ENCODE peak calls at places on chromosome 5, in seven cellular contexts. Q, X, U, M, T, S and Z are unnamed samples. For H3K4me1, the result is how much of the 10 kb centered on the place peaks cover.

GRCh38 chr5:146744358-146744757 is 134.2 kb downstream of the PPP2R2B start:
- DNase-seq in T (no peak), S (peak), M (peak), X (no peak), U (no peak), Q (no peak), Z (no peak)

GRCh38 chr5:39980056-39980455 is 555.3 kb upstream of the DAB2 start:
- DNase-seq in S (no peak), X (no peak), M (no peak), U (no peak), T (no peak), Q (no peak), Z (no peak)

GRCh38 chr5:154197801-154198461 is 7.4 kb downstream of the GALNT10 start:
- DNase-seq in M (peak), T (peak), Q (no peak), U (no peak), S (no peak), X (peak), Z (no peak)

GRCh38 chr5:132774896-132775295 is 2.1 kb downstream of the SEPTIN8 start:
- DNase-seq in M (no peak), U (no peak), S (no peak), Q (no peak), X (no peak), T (no peak), Z (peak)

GRCh38 chr5:169222934-169223594 is 77.9 kb downstream of the SLIT3 start:
- DNase-seq in Q (no peak), S (no peak), X (no peak), M (peak), T (no peak), U (no peak), Z (no peak)

GRCh38 chr5:177432143-177432904 is 5.8 kb downstream of the GRK6 start:
- DNase-seq in Q (no peak), X (no peak), T (no peak), M (no peak), U (no peak), S (no peak), Z (peak)

GRCh38 chr5:93010037-93010436 is 571.0 kb downstream of the NR2F1-AS1 start:
- DNase-seq in X (no peak), Q (no peak), U (no peak), M (no peak), S (no peak), T (no peak), Z (no peak)

GRCh38 chr5:43063731-43064171 is 23.6 kb upstream of the ANXA2R start:
- DNase-seq in Q (no peak), S (no peak), U (peak), X (peak), M (no peak), T (no peak), Z (no peak)

GRCh38 chr5:179264641-179265528 is 80.4 kb downstream of the ADAMTS2 start:
- DNase-seq in Q (no peak), X (no peak), U (peak), S (no peak), T (peak), M (no peak), Z (no peak)

GRCh38 chr5:62569466-62569865 is 9.2 kb upstream of the LRRC70 start:
- DNase-seq in U (no peak), X (no peak), M (peak), Q (no peak), S (no peak), T (no peak), Z (no peak)

GRCh38 chr5:54021413-54022155 is 288.8 kb downstream of the ARL15 start:
- DNase-seq in U (no peak), S (no peak), M (peak), Q (no peak), T (no peak), X (no peak), Z (no peak)

GRCh38 chr5:39714036-39714698 is 289.4 kb upstream of the DAB2 start:
- DNase-seq in M (peak), S (peak), T (peak), U (peak), Q (peak), X (peak), Z (no peak)

GRCh38 chr5:141003791-141004601 is 37.7 kb downstream of the PCDHAC2 start:
- DNase-seq in X (peak), S (peak), U (peak), M (no peak), Q (no peak), T (no peak), Z (no peak)

GRCh38 chr5:50863771-50864170 is 197.3 kb downstream of the PARP8 start:
- DNase-seq in Q (no peak), M (no peak), X (no peak), U (no peak), S (no peak), T (no peak), Z (no peak)

GRCh38 chr5:102762828-102763227 is 7.7 kb downstream of the PAM start:
- DNase-seq in X (no peak), T (no peak), Q (no peak), S (no peak), U (no peak), M (no peak), Z (no peak)

GRCh38 chr5:93789173-93790070 is 48.0 kb upstream of the POU5F2 start:
- DNase-seq in S (no peak), T (no peak), Q (no peak), X (peak), U (no peak), M (peak), Z (no peak)

GRCh38 chr5:157072508-157072907 is 13.6 kb upstream of the HAVCR1 start:
- DNase-seq in Q (no peak), T (no peak), S (no peak), X (peak), M (no peak), U (no peak), Z (no peak)
- H3K4me1 ChIP-seq in Q (under half), T (half or more), S (under half), X (under half), M (under half), U (under half), Z (under half)

DNA sequence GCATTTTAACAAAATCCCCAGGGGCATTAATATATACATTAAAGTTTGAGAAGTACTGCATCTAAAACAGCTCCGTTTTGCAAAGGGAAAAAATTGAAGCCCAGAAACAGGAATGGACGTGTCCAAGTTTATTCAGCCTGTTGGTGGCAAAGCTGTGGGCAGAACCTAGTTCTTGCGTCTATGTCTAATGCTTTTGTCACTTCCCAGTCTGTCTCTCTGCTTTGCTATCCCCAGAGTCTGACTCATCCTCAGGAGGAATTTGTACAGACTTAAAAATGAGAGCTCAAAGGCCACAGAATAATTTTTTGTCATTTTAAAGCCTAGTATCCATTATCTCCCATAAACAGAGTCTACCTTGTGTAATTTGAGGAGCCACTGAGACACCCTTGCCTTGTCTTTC is 330.9 kb upstream of the GRIA1 start:
- DNase-seq in X (no peak), U (no peak), S (no peak), M (peak), Q (no peak), T (no peak), Z (no peak)
- H3K27ac ChIP-seq in X (no peak), U (no peak), S (no peak), M (peak), Q (no peak), T (no peak), Z (no peak)

GRCh38 chr5:131279209-131279608 is 15.4 kb downstream of the CDC42SE2 start:
- DNase-seq in X (no peak), U (no peak), M (no peak), S (no peak), Q (no peak), T (no peak), Z (no peak)
- H3K4me1 ChIP-seq in X (under half), U (under half), M (under half), S (under half), Q (under half), T (under half), Z (under half)

GRCh38 chr5:125321654-125322053 is 575.2 kb upstream of the ZNF608 start:
- DNase-seq in M (no peak), X (no peak), T (no peak), U (no peak), Q (no peak), S (no peak), Z (no peak)
- H3K27ac ChIP-seq in M (no peak), X (no peak), T (no peak), U (no peak), Q (no peak), S (no peak), Z (no peak)

GRCh38 chr5:124743534-124744169 is 2.8 kb downstream of the ZNF608 start:
- DNase-seq in Q (no peak), U (no peak), X (no peak), M (no peak), S (peak), T (no peak), Z (no peak)
- H3K4me1 ChIP-seq in Q (under half), U (under half), X (under half), M (under half), S (under half), T (under half), Z (under half)

GRCh38 chr5:14956423-14957046 is 85.0 kb upstream of the ANKH start:
- DNase-seq in T (no peak), U (no peak), X (no peak), S (no peak), M (no peak), Q (no peak), Z (no peak)
- H3K27ac ChIP-seq in T (no peak), U (no peak), X (no peak), S (no peak), M (no peak), Q (no peak), Z (no peak)

GRCh38 chr5:172860520-172861443 is 26.7 kb downstream of the ERGIC1 start:
- DNase-seq in X (peak), U (no peak), S (no peak), M (peak), Q (peak), T (no peak), Z (peak)

GRCh38 chr5:172857982-172858381 is 23.9 kb downstream of the ERGIC1 start:
- DNase-seq in U (no peak), S (no peak), Q (no peak), X (no peak), M (no peak), T (no peak), Z (no peak)

GRCh38 chr5:172858511-172858989 is 24.5 kb downstream of the ERGIC1 start:
- DNase-seq in T (peak), Q (no peak), X (no peak), U (no peak), M (no peak), S (no peak), Z (no peak)

GRCh38 chr5:172859966-172860365 is 25.9 kb downstream of the ERGIC1 start:
- DNase-seq in T (no peak), X (no peak), U (no peak), M (no peak), Q (no peak), S (no peak), Z (no peak)

DNA sequence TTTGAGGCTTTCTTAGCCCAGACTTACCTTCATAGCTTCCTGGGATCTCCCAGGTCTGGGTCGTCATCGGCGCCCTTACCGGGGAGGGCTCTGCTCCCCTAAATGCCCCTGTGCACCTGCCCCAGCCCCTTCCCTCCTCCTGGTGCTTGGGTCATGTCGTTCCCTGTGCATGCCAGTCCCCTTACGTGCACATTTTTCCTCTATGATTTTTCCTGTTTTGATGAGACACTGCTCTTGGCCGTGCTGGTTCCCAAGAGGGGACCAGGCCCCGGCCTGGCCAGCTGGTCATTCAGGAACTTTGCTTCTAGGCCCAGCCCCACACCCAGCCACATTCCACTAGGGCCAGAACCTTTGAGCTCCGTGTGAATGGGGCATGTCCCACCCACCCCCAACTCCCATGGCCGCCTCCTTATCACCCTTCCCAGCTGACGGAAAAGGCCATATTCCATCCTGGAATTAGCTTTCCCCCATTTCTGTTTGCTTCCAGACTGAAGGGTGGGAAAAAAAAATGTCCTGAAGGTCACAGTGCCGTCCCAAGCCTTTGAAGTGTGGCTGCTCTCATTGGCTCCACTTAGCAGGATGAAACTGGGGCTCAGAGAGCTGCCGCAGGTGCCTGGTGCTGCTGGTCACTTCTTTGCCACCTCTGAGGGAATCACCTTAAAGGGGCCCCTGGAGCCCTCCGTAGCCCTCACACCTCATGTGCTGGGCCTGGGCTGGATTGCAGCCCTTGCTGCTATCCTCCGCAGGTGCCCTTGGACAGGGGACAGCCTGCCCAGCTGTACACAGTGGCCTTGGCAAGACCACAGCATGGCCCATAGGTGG is 25.1 kb downstream of the ERGIC1 start:
- DNase-seq in M (peak), S (no peak), Q (peak), T (peak), X (peak), U (no peak), Z (peak)
- H3K4me1 ChIP-seq in M (under half), S (under half), Q (half or more), T (half or more), X (half or more), U (under half), Z (half or more)

GRCh38 chr5:150492621-150493020 is 15.3 kb upstream of the NDST1 start:
- DNase-seq in S (no peak), T (no peak), U (no peak), M (peak), Q (no peak), X (peak), Z (no peak)
- H3K27ac ChIP-seq in S (no peak), T (no peak), U (no peak), M (peak), Q (peak), X (peak), Z (peak)

DNA sequence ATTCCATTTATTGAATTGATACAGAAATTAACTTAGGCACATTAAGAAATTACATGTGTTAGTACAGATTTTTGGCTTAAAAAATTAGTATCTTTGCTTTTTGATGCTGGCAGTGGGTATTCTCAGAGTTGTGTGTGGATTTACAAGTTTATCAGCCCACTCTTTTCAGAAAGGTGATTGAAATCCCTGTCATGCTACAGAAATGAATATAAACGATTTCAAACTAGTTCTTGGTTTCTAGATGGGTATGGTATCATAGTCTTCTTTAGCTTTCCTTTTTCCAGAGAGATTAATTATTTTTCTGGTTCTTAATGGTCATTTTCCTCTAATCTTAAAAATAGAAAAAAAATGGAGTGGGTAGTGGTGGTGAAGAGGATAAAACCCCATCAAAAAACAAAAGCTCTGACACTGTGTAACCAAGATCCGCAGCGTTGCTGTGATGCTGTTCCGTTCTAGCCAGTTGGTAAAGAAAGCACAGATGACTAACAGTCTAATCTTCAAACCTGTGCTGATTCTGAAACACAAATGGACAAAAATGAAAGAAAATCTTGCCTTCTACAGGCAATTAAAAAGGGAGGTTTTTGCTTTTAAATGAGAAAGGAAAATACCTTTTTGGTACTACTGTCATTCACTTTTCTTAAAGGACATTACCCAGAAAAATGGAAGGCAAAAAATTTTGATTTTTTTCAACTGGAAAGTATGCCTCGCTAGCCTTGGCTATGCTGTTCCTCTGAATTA is 5.2 kb downstream of the LRRTM2 start:
- DNase-seq in U (no peak), Q (no peak), M (peak), S (no peak), X (peak), T (no peak), Z (no peak)
- H3K4me1 ChIP-seq in U (under half), Q (half or more), M (under half), S (half or more), X (under half), T (under half), Z (under half)